ENCODE peak calls at places on chromosomes 1 and 21, in seven cellular contexts. U, N, P, X, M, A and B are unnamed samples.

GRCh38 chr1:30933874-30934252 is 25.3 kb upstream of the SDC3 start:
- DNase-seq in U (no peak), N (peak), P (no peak), X (no peak), M (no peak), A (no peak), B (no peak)

GRCh38 chr1:177873238-177873637 is 96.6 kb downstream of the SEC16B start:
- DNase-seq in U (no peak), N (peak), P (no peak), X (no peak), M (no peak), A (no peak), B (peak)

GRCh38 chr1:46246548-46247432 is 773 bp upstream of the RAD54L start:
- DNase-seq in U (peak), N (peak), P (no peak), X (no peak), M (peak), A (peak), B (no peak)

GRCh38 chr1:27885620-27886352 is 13.4 kb downstream of the THEMIS2 start:
- DNase-seq in U (peak), N (no peak), P (no peak), X (peak), M (no peak), A (no peak), B (no peak)

GRCh38 chr1:22184892-22185612 is 42.2 kb upstream of the WNT4 start:
- DNase-seq in U (no peak), N (no peak), P (no peak), X (peak), M (no peak), A (peak), B (no peak)

GRCh38 chr1:154546264-154547043 is 12.0 kb downstream of the UBE2Q1 start:
- DNase-seq in U (peak), N (peak), P (peak), X (peak), M (no peak), A (peak), B (peak)

GRCh38 chr1:216815239-216815955 is 92.2 kb upstream of the ESRRG start:
- DNase-seq in U (no peak), N (no peak), P (no peak), X (peak), M (no peak), A (no peak), B (no peak)

GRCh38 chr1:178933709-178934573 is 63.1 kb upstream of the ANGPTL1 start:
- DNase-seq in U (no peak), N (no peak), P (no peak), X (no peak), M (no peak), A (no peak), B (no peak)

GRCh38 chr1:112689196-112689841 is 14.9 kb downstream of the MOV10 start:
- DNase-seq in U (no peak), N (no peak), P (no peak), X (no peak), M (no peak), A (no peak), B (no peak)

GRCh38 chr1:7382971-7383370 is 388.1 kb upstream of the VAMP3 start:
- DNase-seq in U (no peak), N (no peak), P (no peak), X (no peak), M (peak), A (no peak), B (no peak)

GRCh38 chr1:100811808-100812207 is 82.8 kb downstream of the EXTL2 start:
- DNase-seq in U (no peak), N (no peak), P (no peak), X (no peak), M (no peak), A (no peak), B (no peak)

GRCh38 chr1:100810360-100810759 is 84.3 kb downstream of the EXTL2 start:
- DNase-seq in U (no peak), N (no peak), P (no peak), X (no peak), M (no peak), A (no peak), B (no peak)

DNA sequence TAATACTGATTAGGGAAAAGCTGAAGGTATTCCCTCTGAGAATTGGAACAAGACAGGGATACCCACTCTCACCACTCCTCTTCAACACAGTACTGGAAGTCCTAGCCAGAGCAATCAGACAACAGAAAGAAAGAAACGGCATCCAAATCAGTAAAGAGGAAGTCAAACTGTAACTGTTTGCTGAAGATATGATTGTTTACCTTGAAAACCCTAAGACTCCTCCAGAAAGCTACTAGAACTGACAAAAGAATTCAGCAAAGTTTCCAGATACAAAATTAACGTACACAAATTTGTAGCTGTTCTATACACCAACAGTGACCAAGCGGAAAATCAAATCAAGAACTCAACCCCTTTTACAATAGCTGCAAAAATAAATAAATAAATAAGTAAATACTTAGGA is 78.6 kb downstream of the EXTL2 start:
- DNase-seq in U (no peak), N (no peak), P (no peak), X (no peak), M (no peak), A (no peak), B (no peak)
- TF ChIP-seq POLR2A in U (no peak), N (no peak), P (no peak), X (no peak), M (no peak), A (no peak), B (no peak)

GRCh38 chr1:11067716-11068495 is 8.1 kb upstream of the SRM start:
- DNase-seq in U (peak), N (no peak), P (no peak), X (no peak), M (peak), A (no peak), B (no peak)
- TF ChIP-seq POLR2A in U (no peak), N (no peak), P (no peak), X (no peak), M (no peak), A (no peak), B (no peak)

GRCh38 chr1:53837924-53838653 is at the start of gene NDC1:
- DNase-seq in U (peak), N (peak), P (peak), X (peak), M (peak), A (peak), B (peak)
- TF ChIP-seq POLR2A in U (no peak), N (peak), P (peak), X (peak), M (no peak), A (peak), B (peak)

DNA sequence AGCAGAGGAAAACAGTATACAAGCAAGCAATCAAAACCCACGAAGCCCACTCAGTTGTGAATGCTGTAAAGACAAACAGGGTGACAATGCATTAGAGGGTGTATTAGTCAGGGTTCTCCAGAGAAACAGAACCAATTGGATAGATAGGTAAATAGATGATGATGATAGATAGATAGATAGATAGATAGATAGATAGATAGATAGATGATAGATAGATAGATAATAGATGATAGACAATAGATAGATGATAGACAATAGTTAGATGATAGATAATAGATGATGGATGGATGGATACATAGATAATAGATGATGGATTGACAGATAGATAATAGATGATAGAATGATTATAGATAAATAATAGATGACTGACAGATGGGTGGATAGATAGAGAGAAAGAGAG is 48.3 kb downstream of the LRRC38 start:
- DNase-seq in U (no peak), N (no peak), P (no peak), X (no peak), M (no peak), A (no peak), B (no peak)
- TF ChIP-seq POLR2A in U (no peak), N (no peak), P (no peak), X (no peak), M (no peak), A (no peak), B (no peak)

DNA sequence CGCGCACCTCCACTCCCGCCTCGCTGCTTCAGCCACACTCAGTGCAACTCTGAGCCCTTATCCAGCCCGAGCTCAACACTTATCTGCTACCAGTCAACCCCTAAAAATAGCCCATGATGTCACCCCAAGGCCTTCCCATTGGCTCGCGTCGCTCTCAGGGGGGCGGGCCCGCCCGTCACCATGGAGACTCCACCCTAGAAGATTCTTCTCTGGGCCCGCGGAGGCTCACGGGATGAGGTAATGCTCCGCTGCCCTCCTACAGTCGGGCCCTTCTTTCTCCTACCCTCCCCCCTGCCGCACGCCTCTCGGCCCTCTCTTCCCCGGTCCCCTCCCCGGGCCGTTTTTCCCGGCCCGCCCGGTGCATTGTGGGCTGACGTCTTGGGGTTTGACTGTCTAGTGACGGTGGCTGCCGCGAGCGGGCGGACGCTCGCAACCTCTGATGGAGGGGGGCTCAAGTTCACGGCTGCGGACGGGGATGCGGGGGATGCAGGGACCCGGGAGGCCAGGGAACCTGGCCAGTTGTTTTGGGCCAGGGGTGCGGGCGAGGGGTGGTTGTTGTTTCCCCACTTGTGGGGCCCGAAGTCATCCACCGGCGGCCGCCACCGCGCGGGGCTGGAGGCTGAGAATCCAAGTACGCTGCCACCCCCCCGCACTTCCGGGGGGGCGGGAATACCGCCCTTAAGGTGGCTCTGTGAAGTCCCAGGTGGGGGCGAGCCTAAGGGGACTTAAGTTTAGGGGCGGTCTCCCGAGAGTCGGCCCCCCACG is at the start of gene JUN:
- DNase-seq in U (peak), N (peak), P (peak), X (peak), M (peak), A (peak), B (peak)
- TF ChIP-seq POLR2A in U (peak), N (peak), P (peak), X (peak), M (peak), A (peak), B (peak)

GRCh38 chr1:192576190-192577144 is 894 bp downstream of the RGS1 start:
- DNase-seq in U (no peak), N (no peak), P (no peak), X (no peak), M (no peak), A (no peak), B (no peak)
- TF ChIP-seq POLR2A in U (no peak), N (no peak), P (no peak), X (no peak), M (no peak), A (no peak), B (no peak)

GRCh38 chr1:1206376-1207253 is at the start of gene TNFRSF18:
- DNase-seq in U (no peak), N (no peak), P (peak), X (peak), M (no peak), A (peak), B (no peak)
- TF ChIP-seq POLR2A in U (no peak), N (no peak), P (no peak), X (no peak), M (no peak), A (no peak), B (no peak)

GRCh38 chr21:32303385-32303784 is 4.7 kb downstream of the MRAP start:
- DNase-seq in U (no peak), N (no peak), P (no peak), X (no peak), M (peak), A (no peak), B (no peak)

GRCh38 chr21:32302560-32302959 is 3.9 kb downstream of the MRAP start:
- DNase-seq in U (no peak), N (no peak), P (no peak), X (no peak), M (peak), A (no peak), B (no peak)

GRCh38 chr21:32299695-32300094 is 1.0 kb downstream of the MRAP start:
- DNase-seq in U (no peak), N (no peak), P (no peak), X (no peak), M (peak), A (no peak), B (no peak)

GRCh38 chr21:32300117-32300681 is 1.5 kb downstream of the MRAP start:
- DNase-seq in U (no peak), N (no peak), P (no peak), X (no peak), M (peak), A (no peak), B (no peak)

GRCh38 chr21:32301596-32301995 is 2.9 kb downstream of the MRAP start:
- DNase-seq in U (no peak), N (no peak), P (no peak), X (no peak), M (no peak), A (no peak), B (no peak)
- TF ChIP-seq POLR2A in U (no peak), N (no peak), P (no peak), X (no peak), M (no peak), A (no peak), B (no peak)

GRCh38 chr1:9183898-9184297 is 50.7 kb upstream of the H6PD start:
- DNase-seq in U (no peak), N (no peak), P (no peak), X (no peak), M (no peak), A (no peak), B (no peak)

GRCh38 chr1:9182784-9183257 is 51.8 kb upstream of the H6PD start:
- DNase-seq in U (no peak), N (no peak), P (no peak), X (no peak), M (no peak), A (no peak), B (no peak)

GRCh38 chr1:9183441-9183840 is 51.1 kb upstream of the H6PD start:
- DNase-seq in U (no peak), N (no peak), P (no peak), X (no peak), M (no peak), A (no peak), B (no peak)

GRCh38 chr1:9181176-9181906 is 52.4 kb upstream of the GPR157 start:
- DNase-seq in U (peak), N (no peak), P (peak), X (peak), M (no peak), A (peak), B (peak)

GRCh38 chr1:9181990-9182783 is 52.4 kb upstream of the H6PD start:
- DNase-seq in U (no peak), N (no peak), P (no peak), X (no peak), M (no peak), A (peak), B (peak)
- TF ChIP-seq POLR2A in U (no peak), N (no peak), P (peak), X (peak), M (no peak), A (no peak), B (peak)